ENCODE peak calls at places on chromosomes 13 and 19, in seven cellular contexts. X is HS-5; F is stimulated activated CD4-positive, alpha-beta T cell treated with anti-CD3 and anti-CD28 coated beads, Interleukin-2, amount 100 ng/mL, for 48 hours; N is MV-4-11; U is NCI-H1436; W is GM03348; R is endodermal cell. C is an unnamed sample.

GRCh38 chr19:19529783-19530422 is 1.2 kb downstream of the YJEFN3 start:
- DNase-seq in X (no peak), F (no peak), N (no peak), U (no peak), W (no peak), R (no peak), C (no peak)

GRCh38 chr13:100541882-100542545 is 46.6 kb downstream of the GGACT start:
- DNase-seq in X (no peak), F (no peak), N (no peak), U (no peak), W (no peak), R (no peak), C (no peak)

GRCh38 chr13:41520016-41520698 is 62.8 kb downstream of the RGCC start:
- DNase-seq in X (no peak), F (no peak), N (peak), U (no peak), W (no peak), R (no peak), C (no peak)

GRCh38 chr19:1811472-1811894 is 593 bp downstream of the ATP8B3 start:
- DNase-seq in X (peak), F (peak), N (peak), U (peak), W (peak), R (no peak), C (peak)

GRCh38 chr13:73248711-73249580 is 190.1 kb downstream of the KLF5 start:
- DNase-seq in X (no peak), F (no peak), N (no peak), U (no peak), W (no peak), R (peak), C (no peak)

GRCh38 chr13:112067871-112068305 is 939 bp downstream of the SOX1 start:
- DNase-seq in X (no peak), F (no peak), N (no peak), U (peak), W (no peak), R (peak), C (no peak)

GRCh38 chr19:6412111-6412999 is 12.3 kb downstream of the KHSRP start:
- DNase-seq in X (no peak), F (peak), N (no peak), U (peak), W (peak), R (peak), C (no peak)

GRCh38 chr19:58566989-58567388 is 6.1 kb downstream of the MZF1 start:
- DNase-seq in X (no peak), F (no peak), N (no peak), U (no peak), W (no peak), R (no peak), C (no peak)

GRCh38 chr19:47601180-47601904 is 7.6 kb upstream of the BICRA start:
- DNase-seq in X (no peak), F (no peak), N (no peak), U (no peak), W (no peak), R (peak), C (no peak)

GRCh38 chr13:97261254-97262015 is 39.3 kb downstream of the MBNL2 start:
- DNase-seq in X (no peak), F (no peak), N (no peak), U (no peak), W (no peak), R (no peak), C (no peak)

GRCh38 chr19:40419780-40420179 is 6.0 kb downstream of the SERTAD1 start:
- DNase-seq in X (no peak), F (no peak), N (no peak), U (no peak), W (no peak), R (no peak), C (no peak)

GRCh38 chr19:29860492-29860891 is 48.7 kb downstream of the CCNE1 start:
- DNase-seq in X (no peak), F (no peak), N (peak), U (no peak), W (no peak), R (peak), C (no peak)

GRCh38 chr19:13026478-13026999 is 31.3 kb downstream of the NFIX start:
- DNase-seq in X (no peak), F (no peak), N (peak), U (peak), W (no peak), R (no peak), C (no peak)

GRCh38 chr13:68107667-68108066 is 877.5 kb upstream of the PCDH9 start:
- DNase-seq in X (no peak), F (no peak), N (no peak), U (no peak), W (no peak), R (no peak), C (no peak)

GRCh38 chr19:35248310-35249145 is at the start of gene LSR:
- DNase-seq in X (no peak), F (peak), N (no peak), U (peak), W (no peak), R (peak), C (no peak)

GRCh38 chr13:27012482-27013197 is 159.0 kb downstream of the USP12 start:
- DNase-seq in X (peak), F (no peak), N (peak), U (no peak), W (peak), R (peak), C (no peak)

GRCh38 chr19:40672038-40672437 is 18.4 kb downstream of the NUMBL start:
- DNase-seq in X (no peak), F (no peak), N (no peak), U (no peak), W (no peak), R (no peak), C (no peak)

GRCh38 chr19:5974721-5975387 is 3.1 kb downstream of the RANBP3 start:
- DNase-seq in X (no peak), F (no peak), N (no peak), U (no peak), W (no peak), R (no peak), C (no peak)